ENCODE peak calls at places on chromosomes 16 and 17, in nine cellular contexts. R is left ventricle myocardium superior; J is neural crest cell; W is activated T-cell treated with anti-CD3 and anti-CD28 coated beads, Interleukin-2, amount 50 U/mL, for 48 hours; D is amniotic stem cell; V is MCF 10A; K is skeletal muscle cell; O is RWPE1; N is GM04503. Z is an unnamed sample.
A peak's percentile ranks its signal among the peaks of the same experiment; 100 is the strongest.

GRCh38 chr17:15392326-15392739 is 50.9 kb upstream of the TEKT3 start:
- DNase-seq in K (peak; percentile 71), O (peak; percentile 57), V (peak; percentile 47), W (no peak), R (peak; percentile 55), D (peak; percentile 9), J (no peak), N (peak; percentile 73), Z (peak; percentile 99)

GRCh38 chr17:16935241-16935663 is 36.7 kb downstream of the TNFRSF13B start:
- DNase-seq in J (no peak), V (no peak), N (no peak), R (peak; percentile 12), O (peak; percentile 40), K (no peak), W (no peak), D (no peak), Z (no peak)

GRCh38 chr17:81523139-81524062 is 4.8 kb upstream of the FSCN2 start:
- DNase-seq in V (peak; percentile 51), R (peak; percentile 70), K (no peak), W (no peak), J (peak; percentile 61), D (no peak), O (peak; percentile 28), N (no peak), Z (peak; percentile 15)

GRCh38 chr17:62775876-62776275 is 32.2 kb downstream of the MARCHF10 start:
- DNase-seq in R (no peak), W (no peak), O (no peak), N (no peak), V (no peak), D (no peak), J (no peak), K (no peak), Z (no peak)

GRCh38 chr17:40399185-40399584 is 18.5 kb downstream of the TOP2A start:
- DNase-seq in N (no peak), J (no peak), R (no peak), D (peak; percentile 59), V (peak; percentile 61), K (peak; percentile 9), O (peak; percentile 23), W (no peak), Z (peak; percentile 69)

GRCh38 chr17:13288248-13288647 is 270.4 kb upstream of the ELAC2 start:
- DNase-seq in J (no peak), K (no peak), W (no peak), R (no peak), O (no peak), N (no peak), V (no peak), D (no peak), Z (no peak)

GRCh38 chr17:3532859-3533142 is 24.8 kb downstream of the TRPV3 start:
- DNase-seq in K (no peak), V (no peak), R (no peak), D (no peak), N (no peak), J (no peak), O (no peak), W (no peak), Z (no peak)

GRCh38 chr17:36901506-36901905 is 35.8 kb upstream of the LHX1 start:
- DNase-seq in R (no peak), O (no peak), N (no peak), W (no peak), J (no peak), V (no peak), D (no peak), K (no peak), Z (no peak)

GRCh38 chr16:53519417-53520091 is 16.5 kb upstream of the AKTIP start:
- DNase-seq in N (no peak), V (no peak), J (no peak), W (no peak), R (no peak), K (no peak), D (no peak), O (no peak), Z (no peak)

GRCh38 chr16:21264226-21265036 is 13.7 kb downstream of the CRYM start:
- DNase-seq in K (no peak), O (no peak), J (no peak), W (no peak), N (peak; percentile 7), R (peak; percentile 62), D (no peak), V (no peak), Z (no peak)

GRCh38 chr16:46857261-46857962 is 26.4 kb upstream of the C16orf87 start:
- DNase-seq in J (peak; percentile 7), O (peak; percentile 41), N (no peak), R (no peak), V (peak; percentile 38), K (peak; percentile 35), W (no peak), D (no peak), Z (peak; percentile 44)

GRCh38 chr17:76092526-76093413 is 10.8 kb downstream of the EXOC7 start:
- DNase-seq in J (no peak), K (no peak), V (no peak), O (no peak), N (no peak), W (no peak), R (no peak), D (no peak), Z (no peak)